ENCODE peak calls at places on chromosome 22, in nine cellular contexts. One of them, this sample, is unnamed.

GRCh38 chr22:36184433-36185035 is 17.1 kb downstream of the APOL4 start:
- DNase-seq in psoas muscle: no peak
- DNase-seq in mucosa of descending colon: no peak
- DNase-seq in uterus: peak; percentile 63
- DNase-seq in gastrocnemius medialis: no peak
- DNase-seq in astrocyte: peak; percentile 24
- DNase-seq in ovary: no peak
- DNase-seq in fibroblast of pulmonary artery: peak; percentile 50
- DNase-seq in mammary epithelial cell: no peak
- DNase-seq in this sample: peak; percentile 68

GRCh38 chr22:39966522-39966921 is 6.3 kb downstream of the TMA7B start:
- DNase-seq in psoas muscle: no peak
- DNase-seq in gastrocnemius medialis: no peak
- DNase-seq in mammary epithelial cell: no peak
- DNase-seq in mucosa of descending colon: no peak
- DNase-seq in uterus: no peak
- DNase-seq in astrocyte: no peak
- DNase-seq in fibroblast of pulmonary artery: no peak
- DNase-seq in ovary: no peak
- DNase-seq in this sample: peak; percentile 36

GRCh38 chr22:44879301-44879680 is 126.9 kb downstream of the ARHGAP8 start:
- DNase-seq in uterus: no peak
- DNase-seq in gastrocnemius medialis: no peak
- DNase-seq in mammary epithelial cell: no peak
- DNase-seq in astrocyte: no peak
- DNase-seq in mucosa of descending colon: no peak
- DNase-seq in psoas muscle: no peak
- DNase-seq in ovary: no peak
- DNase-seq in fibroblast of pulmonary artery: no peak
- DNase-seq in this sample: no peak

GRCh38 chr22:42785706-42786499 is 65.2 kb upstream of the A4GALT start:
- DNase-seq in gastrocnemius medialis: no peak
- DNase-seq in mucosa of descending colon: no peak
- DNase-seq in ovary: no peak
- DNase-seq in astrocyte: no peak
- DNase-seq in uterus: no peak
- DNase-seq in mammary epithelial cell: no peak
- DNase-seq in psoas muscle: no peak
- DNase-seq in fibroblast of pulmonary artery: no peak
- DNase-seq in this sample: no peak

GRCh38 chr22:39312410-39312809 is 7.0 kb downstream of the RPL3 start:
- DNase-seq in ovary: no peak
- DNase-seq in psoas muscle: no peak
- DNase-seq in astrocyte: no peak
- DNase-seq in mammary epithelial cell: no peak
- DNase-seq in gastrocnemius medialis: no peak
- DNase-seq in fibroblast of pulmonary artery: no peak
- DNase-seq in mucosa of descending colon: peak; percentile 29
- DNase-seq in uterus: no peak
- DNase-seq in this sample: no peak

GRCh38 chr22:45201678-45202332 is 38.1 kb downstream of the NUP50 start:
- DNase-seq in mucosa of descending colon: no peak
- DNase-seq in psoas muscle: no peak
- DNase-seq in mammary epithelial cell: peak; percentile 68
- DNase-seq in astrocyte: peak; percentile 99
- DNase-seq in ovary: no peak
- DNase-seq in fibroblast of pulmonary artery: peak; percentile 77
- DNase-seq in uterus: no peak
- DNase-seq in gastrocnemius medialis: no peak
- DNase-seq in this sample: peak; percentile 71

GRCh38 chr22:19048531-19048930 is 73.7 kb downstream of the DGCR2 start:
- DNase-seq in astrocyte: no peak
- DNase-seq in ovary: no peak
- DNase-seq in mucosa of descending colon: peak; percentile 12
- DNase-seq in psoas muscle: no peak
- DNase-seq in mammary epithelial cell: no peak
- DNase-seq in gastrocnemius medialis: peak; percentile 6
- DNase-seq in uterus: no peak
- DNase-seq in fibroblast of pulmonary artery: no peak
- DNase-seq in this sample: no peak

GRCh38 chr22:44382461-44383038 is 69.8 kb upstream of the SHISAL1 start:
- DNase-seq in gastrocnemius medialis: no peak
- DNase-seq in mucosa of descending colon: peak; percentile 31
- DNase-seq in mammary epithelial cell: no peak
- DNase-seq in psoas muscle: peak; percentile 17
- DNase-seq in uterus: no peak
- DNase-seq in ovary: peak; percentile 11
- DNase-seq in fibroblast of pulmonary artery: no peak
- DNase-seq in astrocyte: no peak
- DNase-seq in this sample: no peak

GRCh38 chr22:44181912-44182590 is 1.3 kb downstream of the PARVG start:
- DNase-seq in gastrocnemius medialis: no peak
- DNase-seq in mucosa of descending colon: no peak
- DNase-seq in uterus: no peak
- DNase-seq in ovary: no peak
- DNase-seq in astrocyte: no peak
- DNase-seq in psoas muscle: no peak
- DNase-seq in mammary epithelial cell: no peak
- DNase-seq in fibroblast of pulmonary artery: no peak
- DNase-seq in this sample: no peak

GRCh38 chr22:11613898-11614755 is 3913.9 kb upstream of the OR11H1 start:
- DNase-seq in fibroblast of pulmonary artery: no peak
- DNase-seq in ovary: no peak
- DNase-seq in uterus: no peak
- DNase-seq in astrocyte: no peak
- DNase-seq in psoas muscle: no peak
- DNase-seq in mammary epithelial cell: no peak
- DNase-seq in gastrocnemius medialis: no peak
- DNase-seq in mucosa of descending colon: no peak
- DNase-seq in this sample: no peak

GRCh38 chr22:29842740-29843139 is 4.7 kb upstream of the ASCC2 start:
- DNase-seq in gastrocnemius medialis: no peak
- DNase-seq in mammary epithelial cell: peak; percentile 90
- DNase-seq in psoas muscle: no peak
- DNase-seq in uterus: no peak
- DNase-seq in mucosa of descending colon: no peak
- DNase-seq in astrocyte: peak; percentile 92
- DNase-seq in fibroblast of pulmonary artery: peak; percentile 91
- DNase-seq in ovary: no peak
- DNase-seq in this sample: peak; percentile 92

GRCh38 chr22:31141551-31141950 is 1.2 kb upstream of the PLA2G3 start:
- DNase-seq in mammary epithelial cell: no peak
- DNase-seq in psoas muscle: no peak
- DNase-seq in gastrocnemius medialis: no peak
- DNase-seq in astrocyte: no peak
- DNase-seq in uterus: no peak
- DNase-seq in mucosa of descending colon: no peak
- DNase-seq in fibroblast of pulmonary artery: no peak
- DNase-seq in ovary: peak; percentile 3
- DNase-seq in this sample: no peak

GRCh38 chr22:44753189-44754042 is 1.0 kb downstream of the ARHGAP8 start:
- DNase-seq in fibroblast of pulmonary artery: peak; percentile 72
- DNase-seq in astrocyte: peak; percentile 81
- DNase-seq in uterus: no peak
- DNase-seq in gastrocnemius medialis: no peak
- DNase-seq in mammary epithelial cell: peak; percentile 74
- DNase-seq in ovary: no peak
- DNase-seq in psoas muscle: no peak
- DNase-seq in mucosa of descending colon: no peak
- DNase-seq in this sample: peak; percentile 78

GRCh38 chr22:44364750-44365118 is 52.0 kb upstream of the SHISAL1 start:
- DNase-seq in uterus: no peak
- DNase-seq in astrocyte: no peak
- DNase-seq in mucosa of descending colon: peak; percentile 50
- DNase-seq in ovary: peak; percentile 41
- DNase-seq in fibroblast of pulmonary artery: no peak
- DNase-seq in mammary epithelial cell: no peak
- DNase-seq in gastrocnemius medialis: no peak
- DNase-seq in psoas muscle: peak; percentile 34
- DNase-seq in this sample: no peak

GRCh38 chr22:27919943-27920755 is 1.1 kb upstream of the PITPNB start:
- DNase-seq in mammary epithelial cell: peak; percentile 58
- DNase-seq in mucosa of descending colon: no peak
- DNase-seq in fibroblast of pulmonary artery: peak; percentile 65
- DNase-seq in uterus: peak; percentile 29
- DNase-seq in gastrocnemius medialis: peak; percentile 67
- DNase-seq in ovary: peak; percentile 25
- DNase-seq in psoas muscle: peak; percentile 21
- DNase-seq in astrocyte: peak; percentile 61
- DNase-seq in this sample: peak; percentile 77

GRCh38 chr22:20084547-20085413 is 4.7 kb downstream of the DGCR8 start:
- DNase-seq in mucosa of descending colon: peak; percentile 34
- DNase-seq in mammary epithelial cell: no peak
- DNase-seq in psoas muscle: no peak
- DNase-seq in gastrocnemius medialis: peak; percentile 66
- DNase-seq in uterus: no peak
- DNase-seq in ovary: no peak
- DNase-seq in astrocyte: no peak
- DNase-seq in fibroblast of pulmonary artery: peak; percentile 6
- DNase-seq in this sample: no peak
- TF ChIP-seq CTCF in mucosa of descending colon: no peak
- TF ChIP-seq CTCF in mammary epithelial cell: peak; percentile 16
- TF ChIP-seq CTCF in psoas muscle: peak; percentile 15
- TF ChIP-seq CTCF in gastrocnemius medialis: peak; percentile 30
- TF ChIP-seq CTCF in uterus: no peak
- TF ChIP-seq CTCF in ovary: no peak
- TF ChIP-seq CTCF in astrocyte: peak; percentile 6
- TF ChIP-seq CTCF in fibroblast of pulmonary artery: peak; percentile 29
- TF ChIP-seq CTCF in this sample: peak; percentile 37

GRCh38 chr22:40976866-40977700 is 25.9 kb downstream of the RBX1 start:
- DNase-seq in gastrocnemius medialis: no peak
- DNase-seq in psoas muscle: no peak
- DNase-seq in fibroblast of pulmonary artery: no peak
- DNase-seq in mucosa of descending colon: peak; percentile 13
- DNase-seq in astrocyte: no peak
- DNase-seq in mammary epithelial cell: no peak
- DNase-seq in ovary: no peak
- DNase-seq in uterus: no peak
- DNase-seq in this sample: no peak
- H3K4me3 ChIP-seq in gastrocnemius medialis: no peak overlapping the region
- H3K4me3 ChIP-seq in psoas muscle: no peak overlapping the region
- H3K4me3 ChIP-seq in fibroblast of pulmonary artery: no peak overlapping the region
- H3K4me3 ChIP-seq in mucosa of descending colon: no peak overlapping the region
- H3K4me3 ChIP-seq in astrocyte: no peak overlapping the region
- H3K4me3 ChIP-seq in mammary epithelial cell: no peak overlapping the region
- H3K4me3 ChIP-seq in ovary: no peak overlapping the region
- H3K4me3 ChIP-seq in uterus: no peak overlapping the region
- H3K4me3 ChIP-seq in this sample: no peak overlapping the region

GRCh38 chr22:24981066-24981465 is 28.6 kb downstream of the KIAA1671 start:
- DNase-seq in uterus: no peak
- DNase-seq in mucosa of descending colon: no peak
- DNase-seq in psoas muscle: no peak
- DNase-seq in gastrocnemius medialis: no peak
- DNase-seq in astrocyte: no peak
- DNase-seq in ovary: no peak
- DNase-seq in fibroblast of pulmonary artery: no peak
- DNase-seq in mammary epithelial cell: no peak
- DNase-seq in this sample: no peak

GRCh38 chr22:24982301-24983056 is 30.0 kb downstream of the KIAA1671 start:
- DNase-seq in mammary epithelial cell: no peak
- DNase-seq in uterus: no peak
- DNase-seq in gastrocnemius medialis: no peak
- DNase-seq in mucosa of descending colon: no peak
- DNase-seq in ovary: peak; percentile 31
- DNase-seq in fibroblast of pulmonary artery: no peak
- DNase-seq in psoas muscle: no peak
- DNase-seq in astrocyte: peak; percentile 39
- DNase-seq in this sample: no peak

GRCh38 chr22:24984122-24984521 is 31.6 kb downstream of the KIAA1671 start:
- DNase-seq in uterus: no peak
- DNase-seq in astrocyte: no peak
- DNase-seq in fibroblast of pulmonary artery: no peak
- DNase-seq in ovary: no peak
- DNase-seq in gastrocnemius medialis: no peak
- DNase-seq in psoas muscle: no peak
- DNase-seq in mucosa of descending colon: no peak
- DNase-seq in mammary epithelial cell: no peak
- DNase-seq in this sample: no peak

GRCh38 chr22:24983151-24983550 is 30.6 kb downstream of the KIAA1671 start:
- DNase-seq in psoas muscle: no peak
- DNase-seq in mammary epithelial cell: no peak
- DNase-seq in uterus: no peak
- DNase-seq in ovary: no peak
- DNase-seq in mucosa of descending colon: no peak
- DNase-seq in gastrocnemius medialis: no peak
- DNase-seq in astrocyte: no peak
- DNase-seq in fibroblast of pulmonary artery: no peak
- DNase-seq in this sample: no peak

GRCh38 chr22:24981656-24982055 is 29.1 kb downstream of the KIAA1671 start:
- DNase-seq in astrocyte: no peak
- DNase-seq in psoas muscle: no peak
- DNase-seq in fibroblast of pulmonary artery: no peak
- DNase-seq in uterus: no peak
- DNase-seq in mucosa of descending colon: no peak
- DNase-seq in ovary: no peak
- DNase-seq in mammary epithelial cell: no peak
- DNase-seq in gastrocnemius medialis: no peak
- DNase-seq in this sample: no peak
- TF ChIP-seq CTCF in astrocyte: no peak
- TF ChIP-seq CTCF in psoas muscle: no peak
- TF ChIP-seq CTCF in fibroblast of pulmonary artery: no peak
- TF ChIP-seq CTCF in uterus: no peak
- TF ChIP-seq CTCF in mucosa of descending colon: no peak
- TF ChIP-seq CTCF in ovary: no peak
- TF ChIP-seq CTCF in mammary epithelial cell: no peak
- TF ChIP-seq CTCF in gastrocnemius medialis: no peak
- TF ChIP-seq CTCF in this sample: no peak

GRCh38 chr22:22150457-22150856 is 94.1 kb upstream of the VPREB1 start:
- DNase-seq in psoas muscle: no peak
- DNase-seq in astrocyte: no peak
- DNase-seq in mammary epithelial cell: no peak
- DNase-seq in gastrocnemius medialis: no peak
- DNase-seq in ovary: no peak
- DNase-seq in mucosa of descending colon: no peak
- DNase-seq in fibroblast of pulmonary artery: no peak
- DNase-seq in uterus: no peak
- DNase-seq in this sample: no peak

GRCh38 chr22:22151308-22151707 is 93.3 kb upstream of the VPREB1 start:
- DNase-seq in fibroblast of pulmonary artery: no peak
- DNase-seq in astrocyte: no peak
- DNase-seq in mucosa of descending colon: no peak
- DNase-seq in ovary: no peak
- DNase-seq in uterus: no peak
- DNase-seq in gastrocnemius medialis: no peak
- DNase-seq in psoas muscle: no peak
- DNase-seq in mammary epithelial cell: no peak
- DNase-seq in this sample: no peak

GRCh38 chr22:22144858-22145257 is 99.7 kb upstream of the VPREB1 start:
- DNase-seq in mammary epithelial cell: no peak
- DNase-seq in psoas muscle: no peak
- DNase-seq in astrocyte: no peak
- DNase-seq in uterus: no peak
- DNase-seq in mucosa of descending colon: no peak
- DNase-seq in gastrocnemius medialis: no peak
- DNase-seq in ovary: no peak
- DNase-seq in fibroblast of pulmonary artery: no peak
- DNase-seq in this sample: no peak

GRCh38 chr22:22154068-22154467 is 90.5 kb upstream of the VPREB1 start:
- DNase-seq in uterus: no peak
- DNase-seq in fibroblast of pulmonary artery: no peak
- DNase-seq in ovary: no peak
- DNase-seq in mucosa of descending colon: no peak
- DNase-seq in gastrocnemius medialis: no peak
- DNase-seq in psoas muscle: no peak
- DNase-seq in astrocyte: no peak
- DNase-seq in mammary epithelial cell: no peak
- DNase-seq in this sample: no peak

GRCh38 chr22:22148905-22149304 is 95.7 kb upstream of the VPREB1 start:
- DNase-seq in uterus: no peak
- DNase-seq in mammary epithelial cell: no peak
- DNase-seq in ovary: no peak
- DNase-seq in astrocyte: no peak
- DNase-seq in fibroblast of pulmonary artery: no peak
- DNase-seq in gastrocnemius medialis: no peak
- DNase-seq in psoas muscle: no peak
- DNase-seq in mucosa of descending colon: no peak
- DNase-seq in this sample: no peak
- H3K4me3 ChIP-seq in uterus: no peak overlapping the region
- H3K4me3 ChIP-seq in mammary epithelial cell: no peak overlapping the region
- H3K4me3 ChIP-seq in ovary: no peak overlapping the region
- H3K4me3 ChIP-seq in astrocyte: no peak overlapping the region
- H3K4me3 ChIP-seq in fibroblast of pulmonary artery: no peak overlapping the region
- H3K4me3 ChIP-seq in gastrocnemius medialis: no peak overlapping the region
- H3K4me3 ChIP-seq in psoas muscle: no peak overlapping the region
- H3K4me3 ChIP-seq in mucosa of descending colon: no peak overlapping the region
- H3K4me3 ChIP-seq in this sample: no peak overlapping the region

This sample was measured in AG10803.